ENCODE peak calls at places on chromosome 12, in four cellular contexts. E is glutamatergic neuron, I is AG09319, N is endothelial cell of umbilical vein. K is an unnamed sample.

GRCh38 chr12:12899530-12900380 is 8.4 kb downstream of the GPRC5A start:
- DNase-seq in E (no peak), I (peak; percentile 77), N (peak; percentile 81), K (no peak)

GRCh38 chr12:25084816-25085215 is 110.1 kb downstream of the DNAI7 start:
- DNase-seq in N (no peak), I (no peak), E (no peak), K (no peak)

GRCh38 chr12:107903377-107904061 is 129.0 kb downstream of the ASCL4 start:
- DNase-seq in E (peak; percentile 89), N (no peak), I (no peak), K (peak; percentile 37)

GRCh38 chr12:106794369-106794768 is 19.9 kb downstream of the RIC8B start:
- DNase-seq in E (no peak), I (no peak), N (no peak), K (no peak)

GRCh38 chr12:90129369-90130030 is 420.9 kb upstream of the ATP2B1 start:
- DNase-seq in E (no peak), N (no peak), I (no peak), K (no peak)

GRCh38 chr12:132946507-132946820 is 9.6 kb downstream of the ZNF605 start:
- DNase-seq in I (no peak), N (no peak), E (no peak), K (no peak)

GRCh38 chr12:32874926-32875325 is 21.7 kb downstream of the PKP2 start:
- DNase-seq in N (no peak), E (no peak), I (no peak), K (no peak)

GRCh38 chr12:4833053-4833452 is 76.7 kb upstream of the KCNA1 start:
- DNase-seq in I (no peak), N (no peak), E (no peak), K (no peak)

GRCh38 chr12:109529618-109530300 is 43.5 kb downstream of the MMAB start:
- DNase-seq in E (no peak), I (no peak), N (no peak), K (no peak)

GRCh38 chr12:28424965-28425364 is 234.7 kb downstream of the CCDC91 start:
- DNase-seq in N (peak; percentile 97), E (no peak), I (no peak), K (no peak)

GRCh38 chr12:129927316-129927900 is 23.6 kb upstream of the TMEM132D start:
- DNase-seq in N (no peak), E (no peak), I (no peak), K (no peak)

GRCh38 chr12:41122894-41123293 is 65.2 kb upstream of the PDZRN4 start:
- DNase-seq in E (no peak), N (no peak), I (no peak), K (no peak)

GRCh38 chr12:62361048-62361447 is 100.8 kb downstream of the USP15 start:
- DNase-seq in E (no peak), I (no peak), N (no peak), K (no peak)

GRCh38 chr12:131199221-131199620 is 245.5 kb downstream of the ADGRD1 start:
- DNase-seq in I (no peak), N (no peak), E (no peak), K (no peak)

GRCh38 chr12:113712481-113712880 is 240.8 kb upstream of the LHX5 start:
- DNase-seq in E (peak; percentile 40), I (no peak), N (no peak), K (no peak)

GRCh38 chr12:108479364-108480070 is 35.6 kb upstream of the FICD start:
- DNase-seq in E (no peak), N (no peak), I (no peak), K (no peak)

GRCh38 chr12:117490130-117490529 is 128.7 kb upstream of the NOS1 start:
- DNase-seq in I (no peak), N (no peak), E (no peak), K (no peak)

GRCh38 chr12:25241171-25242020 is 9.3 kb downstream of the KRAS start:
- DNase-seq in I (peak; percentile 29), N (peak; percentile 55), E (no peak), K (no peak)

GRCh38 chr12:102216086-102216691 is 18.6 kb upstream of the PMCH start:
- DNase-seq in E (no peak), I (peak; percentile 27), N (peak; percentile 55), K (no peak)

GRCh38 chr12:11846504-11846903 is 197.0 kb downstream of the ETV6 start:
- DNase-seq in I (no peak), E (no peak), N (no peak), K (no peak)

GRCh38 chr12:57525615-57526383 is 3.2 kb downstream of the MBD6 start:
- DNase-seq in I (no peak), E (no peak), N (no peak), K (no peak)

GRCh38 chr12:5430639-5431603 is 987 bp upstream of the NTF3 start:
- DNase-seq in N (peak; percentile 6), I (no peak), E (no peak), K (no peak)

GRCh38 chr12:14473707-14474287 is 93.9 kb downstream of the PLBD1 start:
- DNase-seq in N (no peak), E (no peak), I (no peak), K (no peak)

GRCh38 chr12:57476162-57476992 is 3.3 kb downstream of the ARHGAP9 start:
- DNase-seq in N (no peak), I (no peak), E (no peak), K (no peak)

GRCh38 chr12:53676715-53677611 is 1.1 kb upstream of the ATP5MC2 start:
- DNase-seq in E (peak; percentile 61), N (peak; percentile 26), I (no peak), K (peak; percentile 55)

GRCh38 chr12:121295123-121295745 is 1.3 kb downstream of the CAMKK2 start:
- DNase-seq in N (peak; percentile 26), E (no peak), I (no peak), K (no peak)

GRCh38 chr12:124286414-124286813 is 8.5 kb upstream of the RFLNA start:
- DNase-seq in E (no peak), I (no peak), N (peak; percentile 33), K (no peak)

GRCh38 chr12:131076791-131077747 is 123.4 kb downstream of the ADGRD1 start:
- DNase-seq in E (no peak), N (no peak), I (no peak), K (no peak)

GRCh38 chr12:93127107-93127560 is 198.0 kb upstream of the EEA1 start:
- DNase-seq in I (no peak), N (no peak), E (no peak), K (no peak)

GRCh38 chr12:93125126-93125525 is 196.0 kb upstream of the EEA1 start:
- DNase-seq in E (no peak), I (no peak), N (no peak), K (no peak)

GRCh38 chr12:93128332-93128707 is 199.2 kb upstream of the EEA1 start:
- DNase-seq in N (no peak), E (no peak), I (no peak), K (no peak)

GRCh38 chr12:93126069-93126474 is 197.0 kb upstream of the EEA1 start:
- DNase-seq in N (no peak), E (no peak), I (no peak), K (no peak)

GRCh38 chr12:93127582-93128331 is 198.7 kb upstream of the EEA1 start:
- DNase-seq in I (no peak), E (no peak), N (no peak), K (peak; percentile 40)
- TF ChIP-seq CTCF in I (peak; percentile 0), E (no peak), N (no peak), K (no peak)

GRCh38 chr12:56258820-56259183 is 618 bp upstream of the ANKRD52 start:
- DNase-seq in N (no peak), I (no peak), E (no peak), K (no peak)

GRCh38 chr12:56256326-56256960 is 1.7 kb downstream of the ANKRD52 start:
- DNase-seq in I (no peak), N (no peak), E (peak; percentile 50), K (no peak)

GRCh38 chr12:56258068-56258819 is at the start of gene ANKRD52:
- DNase-seq in N (peak; percentile 76), E (peak; percentile 83), I (no peak), K (peak; percentile 89)

GRCh38 chr12:56257071-56257470 is 1.1 kb downstream of the ANKRD52 start:
- DNase-seq in I (no peak), E (no peak), N (no peak), K (no peak)

DNA sequence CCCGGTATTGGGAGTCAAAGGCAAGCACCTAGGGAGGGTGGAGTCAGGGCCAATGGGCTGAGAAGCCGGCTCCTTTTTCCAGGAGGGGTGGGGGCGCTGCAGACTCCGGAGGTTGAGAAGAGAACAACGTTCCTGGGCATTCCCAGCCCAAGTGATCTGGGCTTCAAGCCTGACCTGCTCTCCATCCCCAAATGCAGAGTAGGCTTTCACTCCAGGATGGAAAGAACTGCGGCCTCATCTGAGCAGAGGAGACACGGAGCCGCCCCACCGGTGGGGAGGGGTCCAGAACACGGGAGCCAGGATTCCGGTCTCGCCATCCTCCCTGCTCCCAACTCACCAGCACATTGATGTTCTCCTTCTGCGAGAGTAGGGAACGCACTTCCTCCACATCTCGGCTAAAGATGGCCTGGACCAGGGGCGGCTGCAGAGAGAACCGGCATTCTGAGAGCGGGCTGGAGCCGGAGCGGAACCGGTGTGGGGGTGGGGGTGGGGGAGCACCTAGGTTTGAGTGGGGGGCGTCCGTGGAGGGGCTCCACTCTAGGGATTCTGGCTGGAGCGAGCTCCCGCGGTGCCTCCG is 605 bp downstream of the ANKRD52 start:
- DNase-seq in I (no peak), N (peak; percentile 45), E (peak; percentile 65), K (no peak)
- TF ChIP-seq CTCF in I (peak; percentile 8), N (no peak), E (no peak), K (no peak)

GRCh38 chr12:51759175-51759574 is 89.3 kb downstream of the FIGNL2 start:
- DNase-seq in E (no peak), N (no peak), I (no peak), K (no peak)
- TF ChIP-seq CTCF in E (no peak), N (no peak), I (no peak), K (no peak)

GRCh38 chr12:47811581-47812484 is 7.9 kb downstream of the HDAC7 start:
- DNase-seq in I (no peak), E (no peak), N (peak; percentile 83), K (no peak)

GRCh38 chr12:47813491-47814196 is 6.1 kb downstream of the HDAC7 start:
- DNase-seq in E (no peak), I (no peak), N (peak; percentile 55), K (no peak)

GRCh38 chr12:47811070-47811391 is 8.7 kb downstream of the HDAC7 start:
- DNase-seq in I (no peak), E (no peak), N (no peak), K (no peak)

GRCh38 chr12:47814539-47815170 is 5.0 kb downstream of the HDAC7 start:
- DNase-seq in E (no peak), N (no peak), I (no peak), K (no peak)

DNA sequence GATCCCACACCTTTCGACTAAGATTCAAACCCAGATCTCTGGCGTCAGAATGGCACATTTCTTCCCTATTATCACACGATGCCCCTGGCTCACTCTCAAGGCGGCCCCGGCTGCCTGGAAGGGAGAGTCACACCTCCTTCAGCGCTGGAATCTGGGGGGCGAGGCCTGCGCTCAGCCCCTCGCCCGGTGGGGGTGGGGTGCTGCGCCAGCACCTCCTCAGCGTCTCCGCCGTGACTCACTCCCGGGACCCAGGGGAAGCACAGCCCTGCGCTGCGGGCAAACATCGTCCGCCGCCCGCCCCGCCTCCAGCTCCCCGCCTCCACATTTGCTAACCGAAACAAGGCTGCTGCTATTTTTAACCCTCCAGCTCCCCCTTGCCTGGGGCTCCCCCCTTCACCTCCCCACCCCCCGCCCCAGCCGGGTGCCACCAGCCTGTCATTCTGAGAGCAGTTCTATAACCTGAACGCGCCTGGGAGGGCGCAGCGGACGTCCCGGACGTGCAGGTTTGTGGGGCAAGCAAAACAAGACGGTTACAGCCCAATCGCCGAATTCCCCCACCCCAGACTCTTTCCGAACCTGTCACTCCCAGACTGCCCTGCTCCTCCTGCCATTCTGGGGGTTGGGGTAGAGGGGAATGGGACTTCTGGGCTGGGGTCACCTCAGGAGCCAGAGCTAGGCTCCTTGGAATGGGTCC is 6.8 kb downstream of the HDAC7 start:
- DNase-seq in E (peak; percentile 75), I (peak; percentile 55), N (peak; percentile 87), K (peak; percentile 84)
- TF ChIP-seq CTCF in E (no peak), I (no peak), N (no peak), K (no peak)

GRCh38 chr12:72035625-72036024 is 97.0 kb downstream of the TPH2 start:
- DNase-seq in I (no peak), E (no peak), N (no peak), K (no peak)
- TF ChIP-seq CTCF in I (no peak), E (no peak), N (no peak), K (no peak)